ENCODE peak calls at places on chromosomes 16 and 17, in five cellular contexts. I is Panc1, Z is A549, X is brain microvascular endothelial cell, K is colonic mucosa. C is an unnamed sample.

GRCh38 chr16:79980650-79981521 is 380.3 kb upstream of the MAF start:
- DNase-seq in I (no peak), Z (no peak), X (no peak), K (no peak), C (no peak)

GRCh38 chr17:81384929-81385319 is 10.3 kb upstream of the BAHCC1 start:
- DNase-seq in I (no peak), Z (no peak), X (no peak), K (no peak), C (no peak)

GRCh38 chr16:25721439-25721838 is 29.7 kb downstream of the HS3ST4 start:
- DNase-seq in I (no peak), Z (no peak), X (no peak), K (no peak), C (no peak)

GRCh38 chr16:50144211-50144610 is 8.9 kb upstream of the TENT4B start:
- DNase-seq in I (no peak), Z (no peak), X (no peak), K (no peak), C (no peak)

GRCh38 chr16:3467920-3468319 is 24.4 kb downstream of the NAA60 start:
- DNase-seq in I (no peak), Z (no peak), X (no peak), K (no peak), C (no peak)

GRCh38 chr17:60766778-60767190 is 89.1 kb downstream of the BCAS3 start:
- DNase-seq in I (no peak), Z (no peak), X (no peak), K (no peak), C (no peak)

GRCh38 chr16:47613251-47613650 is 152.1 kb downstream of the PHKB start:
- DNase-seq in I (no peak), Z (no peak), X (no peak), K (no peak), C (no peak)

GRCh38 chr17:41464682-41465081 is 2.5 kb downstream of the KRT32 start:
- DNase-seq in I (peak), Z (peak), X (peak), K (no peak), C (peak)

GRCh38 chr16:73040136-73040535 is 7.8 kb downstream of the ZFHX3 start:
- DNase-seq in I (no peak), Z (no peak), X (no peak), K (no peak), C (no peak)

GRCh38 chr17:47224971-47225370 is 15.8 kb downstream of the MYL4 start:
- DNase-seq in I (no peak), Z (no peak), X (no peak), K (no peak), C (no peak)
- H3K27ac ChIP-seq in I (no peak), Z (peak), X (peak), K (peak), C (peak)

DNA sequence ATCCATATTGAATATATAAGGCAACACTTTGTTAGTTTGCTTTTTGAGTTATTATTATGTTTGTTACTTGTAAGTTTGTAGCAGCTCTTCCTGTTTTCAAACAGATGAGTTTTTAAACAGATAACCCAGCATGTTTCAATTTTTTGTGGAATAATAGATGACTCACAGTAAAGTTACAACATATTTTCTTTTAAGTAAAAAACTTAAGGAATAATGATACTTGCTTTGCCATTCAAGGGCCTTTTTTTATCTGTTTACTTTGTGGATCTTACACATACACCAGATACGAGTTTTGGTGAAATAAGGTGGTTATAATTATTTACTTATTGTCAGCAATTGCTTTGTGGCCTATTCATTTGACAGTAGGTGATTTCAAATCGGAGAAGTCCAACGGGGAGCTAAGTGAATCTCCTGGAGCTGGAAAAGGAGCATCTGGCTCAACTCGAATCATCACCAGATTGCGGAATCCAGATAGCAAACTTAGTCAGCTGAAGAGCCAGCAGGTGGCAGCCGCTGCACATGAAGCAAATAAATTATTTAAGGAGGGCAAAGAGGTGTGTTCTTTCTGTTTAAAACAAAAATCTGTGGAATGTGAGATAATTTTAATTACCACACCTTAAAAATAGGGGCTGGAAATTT is 66.3 kb downstream of the BPTF start:
- DNase-seq in I (no peak), Z (peak), X (peak), K (no peak), C (no peak)
- TF ChIP-seq CTCF in I (no peak), Z (peak), X (peak), K (no peak), C (no peak)

DNA sequence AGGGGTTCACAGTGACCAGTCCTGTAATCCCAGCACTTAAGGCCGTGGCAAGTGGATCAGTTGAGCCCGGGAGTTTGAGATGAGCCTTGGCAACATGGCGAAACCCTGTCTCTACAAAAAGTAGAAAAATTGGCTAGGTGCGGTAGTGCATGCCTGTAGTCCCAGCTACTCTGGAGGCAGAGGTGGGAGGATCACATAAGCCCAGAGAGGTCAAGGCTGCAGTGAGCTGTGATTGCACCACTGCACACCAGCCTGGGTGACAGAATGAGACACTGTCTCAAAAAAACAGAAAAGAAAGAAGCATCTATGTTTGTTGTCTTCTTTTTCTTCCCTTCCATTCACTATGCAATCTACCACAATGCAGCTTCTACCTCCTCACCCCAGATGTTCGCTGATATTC is 151.9 kb upstream of the RBL2 start:
- DNase-seq in I (no peak), Z (no peak), X (no peak), K (no peak), C (no peak)
- H3K27ac ChIP-seq in I (no peak), Z (no peak), X (no peak), K (no peak), C (no peak)

GRCh38 chr16:72008424-72009216 is at the start of gene DHODH:
- DNase-seq in I (peak), Z (peak), X (peak), K (peak), C (peak)
- TF ChIP-seq CTCF in I (no peak), Z (no peak), X (peak), K (no peak), C (no peak)